ENCODE peak calls at places on chromosomes 7 and 10, in seven cellular contexts. One of them, this sample, is unnamed.

GRCh38 chr7:6026011-6026819 is 5.0 kb upstream of the ANKRD61 start:
- DNase-seq in A673: peak; percentile 60
- DNase-seq in endodermal cell: peak; percentile 90
- DNase-seq in fibroblast of mammary gland: peak; percentile 54
- DNase-seq in GM06990: peak; percentile 44
- DNase-seq in Peyer's patch: peak; percentile 70
- DNase-seq in fibroblast of pulmonary artery: peak; percentile 32
- DNase-seq in this sample: peak; percentile 40

GRCh38 chr10:62691331-62691730 is 113.2 kb upstream of the ADO start:
- DNase-seq in fibroblast of pulmonary artery: no peak
- DNase-seq in fibroblast of mammary gland: no peak
- DNase-seq in Peyer's patch: no peak
- DNase-seq in A673: peak; percentile 21
- DNase-seq in GM06990: no peak
- DNase-seq in endodermal cell: no peak
- DNase-seq in this sample: no peak

GRCh38 chr7:16078076-16078952 is 343.0 kb downstream of the CRPPA start:
- DNase-seq in GM06990: no peak
- DNase-seq in Peyer's patch: no peak
- DNase-seq in fibroblast of mammary gland: peak; percentile 75
- DNase-seq in endodermal cell: peak; percentile 71
- DNase-seq in A673: peak; percentile 70
- DNase-seq in fibroblast of pulmonary artery: peak; percentile 87
- DNase-seq in this sample: no peak

GRCh38 chr7:23956769-23957556 is 246.9 kb downstream of the STK31 start:
- DNase-seq in Peyer's patch: no peak
- DNase-seq in A673: no peak
- DNase-seq in GM06990: no peak
- DNase-seq in fibroblast of mammary gland: no peak
- DNase-seq in fibroblast of pulmonary artery: no peak
- DNase-seq in endodermal cell: no peak
- DNase-seq in this sample: no peak

GRCh38 chr7:135326636-135327280 is 93.1 kb downstream of the STRA8 start:
- DNase-seq in Peyer's patch: no peak
- DNase-seq in GM06990: no peak
- DNase-seq in A673: no peak
- DNase-seq in endodermal cell: no peak
- DNase-seq in fibroblast of pulmonary artery: peak; percentile 42
- DNase-seq in fibroblast of mammary gland: peak; percentile 23
- DNase-seq in this sample: no peak

GRCh38 chr10:44199991-44200655 is 184.8 kb downstream of the CXCL12 start:
- DNase-seq in A673: no peak
- DNase-seq in fibroblast of mammary gland: no peak
- DNase-seq in Peyer's patch: no peak
- DNase-seq in endodermal cell: no peak
- DNase-seq in fibroblast of pulmonary artery: no peak
- DNase-seq in GM06990: no peak
- DNase-seq in this sample: no peak

GRCh38 chr10:13219685-13220670 is 14.2 kb downstream of the UCMA start:
- DNase-seq in GM06990: no peak
- DNase-seq in A673: no peak
- DNase-seq in endodermal cell: peak; percentile 80
- DNase-seq in fibroblast of mammary gland: no peak
- DNase-seq in Peyer's patch: peak; percentile 59
- DNase-seq in fibroblast of pulmonary artery: peak; percentile 15
- DNase-seq in this sample: no peak

GRCh38 chr10:62075912-62076311 is 174.4 kb downstream of the ARID5B start:
- DNase-seq in fibroblast of pulmonary artery: no peak
- DNase-seq in endodermal cell: no peak
- DNase-seq in GM06990: no peak
- DNase-seq in Peyer's patch: no peak
- DNase-seq in A673: peak; percentile 58
- DNase-seq in fibroblast of mammary gland: peak; percentile 44
- DNase-seq in this sample: no peak

GRCh38 chr10:80856186-80856585 is 318.5 kb downstream of the SH2D4B start:
- DNase-seq in fibroblast of pulmonary artery: no peak
- DNase-seq in fibroblast of mammary gland: no peak
- DNase-seq in endodermal cell: no peak
- DNase-seq in GM06990: no peak
- DNase-seq in A673: no peak
- DNase-seq in Peyer's patch: no peak
- DNase-seq in this sample: no peak

GRCh38 chr10:48470893-48471805 is 133.7 kb downstream of the ARHGAP22 start:
- DNase-seq in fibroblast of mammary gland: peak; percentile 59
- DNase-seq in endodermal cell: peak; percentile 59
- DNase-seq in fibroblast of pulmonary artery: no peak
- DNase-seq in A673: no peak
- DNase-seq in Peyer's patch: peak; percentile 23
- DNase-seq in GM06990: no peak
- DNase-seq in this sample: no peak

GRCh38 chr7:121083138-121083789 is 94.8 kb downstream of the CPED1 start:
- DNase-seq in fibroblast of mammary gland: peak; percentile 84
- DNase-seq in A673: no peak
- DNase-seq in endodermal cell: no peak
- DNase-seq in Peyer's patch: no peak
- DNase-seq in GM06990: no peak
- DNase-seq in fibroblast of pulmonary artery: peak; percentile 71
- DNase-seq in this sample: no peak

GRCh38 chr7:37882086-37882485 is 33.7 kb downstream of the NME8 start:
- DNase-seq in fibroblast of mammary gland: no peak
- DNase-seq in endodermal cell: no peak
- DNase-seq in GM06990: no peak
- DNase-seq in A673: no peak
- DNase-seq in fibroblast of pulmonary artery: no peak
- DNase-seq in Peyer's patch: no peak
- DNase-seq in this sample: no peak

GRCh38 chr10:86068532-86069337 is 297.9 kb downstream of the GRID1 start:
- DNase-seq in fibroblast of pulmonary artery: no peak
- DNase-seq in endodermal cell: peak; percentile 45
- DNase-seq in Peyer's patch: no peak
- DNase-seq in fibroblast of mammary gland: no peak
- DNase-seq in GM06990: no peak
- DNase-seq in A673: no peak
- DNase-seq in this sample: no peak

GRCh38 chr7:127758105-127758504 is 106.1 kb downstream of the SND1 start:
- DNase-seq in GM06990: no peak
- DNase-seq in Peyer's patch: no peak
- DNase-seq in A673: peak; percentile 27
- DNase-seq in fibroblast of pulmonary artery: peak; percentile 16
- DNase-seq in fibroblast of mammary gland: peak; percentile 22
- DNase-seq in endodermal cell: no peak
- DNase-seq in this sample: no peak

GRCh38 chr10:63430091-63430998 is 35.4 kb downstream of the JMJD1C start:
- DNase-seq in A673: peak; percentile 69
- DNase-seq in Peyer's patch: no peak
- DNase-seq in fibroblast of mammary gland: peak; percentile 61
- DNase-seq in endodermal cell: peak; percentile 70
- DNase-seq in GM06990: no peak
- DNase-seq in fibroblast of pulmonary artery: peak; percentile 85
- DNase-seq in this sample: no peak

GRCh38 chr7:24732646-24733413 is 24.4 kb downstream of the GSDME start:
- DNase-seq in Peyer's patch: no peak
- DNase-seq in GM06990: no peak
- DNase-seq in fibroblast of pulmonary artery: peak; percentile 69
- DNase-seq in fibroblast of mammary gland: peak; percentile 76
- DNase-seq in A673: no peak
- DNase-seq in endodermal cell: no peak
- DNase-seq in this sample: no peak

GRCh38 chr10:29908977-29909376 is 150.4 kb downstream of the JCAD start:
- DNase-seq in GM06990: no peak
- DNase-seq in endodermal cell: no peak
- DNase-seq in fibroblast of mammary gland: no peak
- DNase-seq in Peyer's patch: no peak
- DNase-seq in fibroblast of pulmonary artery: peak; percentile 33
- DNase-seq in A673: no peak
- DNase-seq in this sample: no peak

GRCh38 chr7:79880312-79880711 is 254.3 kb upstream of the GNAI1 start:
- DNase-seq in fibroblast of mammary gland: no peak
- DNase-seq in endodermal cell: no peak
- DNase-seq in A673: no peak
- DNase-seq in Peyer's patch: no peak
- DNase-seq in GM06990: no peak
- DNase-seq in fibroblast of pulmonary artery: no peak
- DNase-seq in this sample: peak; percentile 29

GRCh38 chr10:80253266-80253962 is 36.0 kb downstream of the MAT1A start:
- DNase-seq in fibroblast of pulmonary artery: no peak
- DNase-seq in A673: no peak
- DNase-seq in Peyer's patch: no peak
- DNase-seq in GM06990: no peak
- DNase-seq in endodermal cell: no peak
- DNase-seq in fibroblast of mammary gland: no peak
- DNase-seq in this sample: no peak

GRCh38 chr7:106504620-106505019 is 156.3 kb downstream of the CCDC71L start:
- DNase-seq in GM06990: no peak
- DNase-seq in endodermal cell: no peak
- DNase-seq in A673: peak; percentile 19
- DNase-seq in fibroblast of pulmonary artery: no peak
- DNase-seq in fibroblast of mammary gland: peak; percentile 61
- DNase-seq in Peyer's patch: no peak
- DNase-seq in this sample: no peak

GRCh38 chr10:52334595-52334994 is 20.5 kb downstream of the DKK1 start:
- DNase-seq in Peyer's patch: no peak
- DNase-seq in A673: peak; percentile 82
- DNase-seq in fibroblast of mammary gland: peak; percentile 25
- DNase-seq in endodermal cell: no peak
- DNase-seq in GM06990: no peak
- DNase-seq in fibroblast of pulmonary artery: no peak
- DNase-seq in this sample: no peak

GRCh38 chr10:59903871-59904270 is 2.5 kb downstream of the CCDC6 start:
- DNase-seq in GM06990: no peak
- DNase-seq in Peyer's patch: no peak
- DNase-seq in A673: no peak
- DNase-seq in fibroblast of mammary gland: peak; percentile 64
- DNase-seq in fibroblast of pulmonary artery: peak; percentile 38
- DNase-seq in endodermal cell: no peak
- DNase-seq in this sample: no peak

GRCh38 chr7:48035301-48035966 is at the start of gene C7orf57:
- DNase-seq in endodermal cell: peak; percentile 97
- DNase-seq in Peyer's patch: peak; percentile 93
- DNase-seq in A673: peak; percentile 81
- DNase-seq in fibroblast of mammary gland: peak; percentile 70
- DNase-seq in fibroblast of pulmonary artery: peak; percentile 81
- DNase-seq in GM06990: peak; percentile 83
- DNase-seq in this sample: peak; percentile 96
- TF ChIP-seq CTCF in endodermal cell: peak; percentile 7
- TF ChIP-seq CTCF in Peyer's patch: no peak
- TF ChIP-seq CTCF in A673: no peak
- TF ChIP-seq CTCF in fibroblast of mammary gland: no peak
- TF ChIP-seq CTCF in fibroblast of pulmonary artery: no peak
- TF ChIP-seq CTCF in GM06990: peak; percentile 50
- TF ChIP-seq CTCF in this sample: no peak

GRCh38 chr7:141251957-141252356 is 178.1 kb downstream of the TMEM178B start:
- DNase-seq in fibroblast of pulmonary artery: no peak
- DNase-seq in Peyer's patch: no peak
- DNase-seq in A673: no peak
- DNase-seq in fibroblast of mammary gland: peak; percentile 2
- DNase-seq in endodermal cell: no peak
- DNase-seq in GM06990: no peak
- DNase-seq in this sample: no peak
- TF ChIP-seq CTCF in fibroblast of pulmonary artery: no peak
- TF ChIP-seq CTCF in Peyer's patch: no peak
- TF ChIP-seq CTCF in A673: no peak
- TF ChIP-seq CTCF in fibroblast of mammary gland: peak; percentile 17
- TF ChIP-seq CTCF in endodermal cell: peak; percentile 52
- TF ChIP-seq CTCF in GM06990: no peak
- TF ChIP-seq CTCF in this sample: no peak

DNA sequence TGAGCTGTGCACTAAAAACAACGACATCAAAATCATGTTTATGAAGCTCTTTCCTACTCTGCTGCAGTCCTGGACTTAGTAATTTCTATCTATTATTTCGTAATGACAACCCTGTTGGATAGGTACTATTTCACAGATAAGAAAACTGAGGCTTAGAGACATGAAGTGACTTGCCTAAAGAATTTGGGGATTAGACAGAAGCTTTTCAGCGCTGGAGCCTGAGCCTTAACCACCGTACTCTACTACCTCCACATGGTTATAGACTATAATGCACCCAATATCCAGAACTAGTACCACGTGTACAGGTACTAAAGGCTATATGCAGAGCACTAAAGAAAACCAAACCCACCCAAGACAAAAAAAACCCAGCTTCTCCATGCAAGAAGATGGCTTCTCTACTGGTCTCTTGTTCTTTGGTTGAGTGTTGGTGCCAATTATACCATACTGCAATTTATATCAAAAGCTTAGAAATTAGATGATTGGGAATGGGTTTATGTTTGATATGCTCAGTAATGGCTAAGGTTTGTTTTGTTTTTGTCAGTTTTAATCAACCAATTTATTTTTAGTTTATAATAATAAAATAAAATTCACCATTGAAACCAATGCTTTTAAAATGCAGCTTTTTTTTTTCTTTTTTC is 6.5 kb upstream of the SNX10 start:
- DNase-seq in A673: peak; percentile 62
- DNase-seq in endodermal cell: no peak
- DNase-seq in GM06990: no peak
- DNase-seq in Peyer's patch: no peak
- DNase-seq in fibroblast of mammary gland: no peak
- DNase-seq in fibroblast of pulmonary artery: no peak
- DNase-seq in this sample: no peak
- TF ChIP-seq CTCF in A673: peak; percentile 54
- TF ChIP-seq CTCF in endodermal cell: peak; percentile 39
- TF ChIP-seq CTCF in GM06990: peak; percentile 30
- TF ChIP-seq CTCF in Peyer's patch: peak; percentile 79
- TF ChIP-seq CTCF in fibroblast of mammary gland: peak; percentile 2
- TF ChIP-seq CTCF in fibroblast of pulmonary artery: no peak
- TF ChIP-seq CTCF in this sample: no peak

DNA sequence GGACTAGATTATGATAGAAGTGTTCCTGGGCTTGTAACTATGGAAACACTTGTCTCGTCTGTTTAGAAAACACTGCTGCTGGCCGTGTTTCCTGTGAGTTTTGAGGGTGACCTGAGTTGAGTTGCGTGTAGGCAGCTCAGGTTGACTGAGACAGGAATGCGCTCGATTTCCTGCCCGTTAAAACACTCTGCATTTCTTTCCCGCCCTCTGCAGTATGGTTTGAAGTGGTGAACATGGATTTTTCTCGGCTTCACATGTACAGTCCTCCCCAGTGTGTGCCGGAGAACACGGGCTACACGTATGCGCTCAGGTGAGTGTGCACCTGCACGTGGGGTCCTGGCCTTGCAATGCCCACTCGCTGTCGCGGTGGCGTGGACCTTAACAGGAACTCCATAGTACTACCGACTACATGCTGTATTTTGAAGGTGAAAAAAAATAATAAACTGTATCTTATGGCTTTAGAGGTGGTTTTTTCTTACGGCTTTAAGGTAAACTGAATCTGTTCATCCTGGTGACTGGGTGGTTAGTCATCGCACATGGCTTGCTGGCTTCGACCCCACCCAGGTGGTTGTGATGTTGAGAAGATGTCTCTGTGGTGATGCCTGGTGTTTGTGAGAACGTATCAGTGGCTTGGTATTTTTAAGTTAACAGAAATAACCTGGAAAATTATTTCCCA is at the start of gene SUN1:
- DNase-seq in A673: no peak
- DNase-seq in Peyer's patch: no peak
- DNase-seq in fibroblast of mammary gland: peak; percentile 86
- DNase-seq in GM06990: no peak
- DNase-seq in fibroblast of pulmonary artery: peak; percentile 84
- DNase-seq in endodermal cell: no peak
- DNase-seq in this sample: no peak
- TF ChIP-seq CTCF in A673: no peak
- TF ChIP-seq CTCF in Peyer's patch: no peak
- TF ChIP-seq CTCF in fibroblast of mammary gland: no peak
- TF ChIP-seq CTCF in GM06990: no peak
- TF ChIP-seq CTCF in fibroblast of pulmonary artery: no peak
- TF ChIP-seq CTCF in endodermal cell: no peak
- TF ChIP-seq CTCF in this sample: no peak

GRCh38 chr7:158751743-158752142 is 47.1 kb upstream of the NCAPG2 start:
- DNase-seq in fibroblast of mammary gland: no peak
- DNase-seq in fibroblast of pulmonary artery: no peak
- DNase-seq in GM06990: no peak
- DNase-seq in Peyer's patch: no peak
- DNase-seq in endodermal cell: no peak
- DNase-seq in A673: no peak
- DNase-seq in this sample: no peak
- TF ChIP-seq CTCF in fibroblast of mammary gland: no peak
- TF ChIP-seq CTCF in fibroblast of pulmonary artery: no peak
- TF ChIP-seq CTCF in GM06990: no peak
- TF ChIP-seq CTCF in Peyer's patch: no peak
- TF ChIP-seq CTCF in endodermal cell: no peak
- TF ChIP-seq CTCF in A673: no peak
- TF ChIP-seq CTCF in this sample: no peak